ENCODE peak calls at places on chromosomes 13 and 19, in four cellular contexts. G is upper lobe of left lung, A is K562, X is GM12878. F is an unnamed sample.

GRCh38 chr13:101916758-101917474 is 464.4 kb downstream of the ITGBL1 start:
- ATAC-seq in G (no peak), A (no peak), X (no peak), F (no peak)

GRCh38 chr19:6837525-6837924 is 49.9 kb upstream of the ADGRE1 start:
- ATAC-seq in G (no peak), A (no peak), X (no peak), F (no peak)

GRCh38 chr19:55229145-55229788 is 704 bp upstream of the TMEM86B start:
- ATAC-seq in G (no peak), A (no peak), X (no peak), F (no peak)

GRCh38 chr13:111915104-111915551 is 151.8 kb upstream of the SOX1 start:
- ATAC-seq in G (no peak), A (no peak), X (no peak), F (no peak)

GRCh38 chr19:51079486-51080110 is 3.1 kb downstream of the KLK14 start:
- ATAC-seq in G (no peak), A (no peak), X (no peak), F (no peak)

GRCh38 chr13:88188986-88189385 is 517.8 kb downstream of the SLITRK5 start:
- ATAC-seq in G (no peak), A (no peak), X (no peak), F (no peak)

GRCh38 chr19:862529-863304 is 3.3 kb downstream of the CFD start:
- ATAC-seq in G (peak), A (peak), X (peak), F (no peak)

GRCh38 chr19:29887498-29887897 is 54.5 kb upstream of the URI1 start:
- ATAC-seq in G (peak), A (peak), X (no peak), F (no peak)

GRCh38 chr13:107649071-107649470 is 566.3 kb downstream of the LIG4 start:
- ATAC-seq in G (no peak), A (no peak), X (no peak), F (no peak)

GRCh38 chr19:50626796-50627195 is 12.9 kb downstream of the SYT3 start:
- ATAC-seq in G (no peak), A (no peak), X (no peak), F (no peak)

GRCh38 chr19:47860602-47861297 is 1.7 kb downstream of the TPRX2 start:
- ATAC-seq in G (no peak), A (no peak), X (no peak), F (no peak)

GRCh38 chr19:47861630-47862029 is 2.6 kb downstream of the TPRX2 start:
- ATAC-seq in G (no peak), A (no peak), X (no peak), F (no peak)

GRCh38 chr19:47865166-47865565 is 6.1 kb downstream of the TPRX2 start:
- ATAC-seq in G (no peak), A (no peak), X (no peak), F (no peak)

DNA sequence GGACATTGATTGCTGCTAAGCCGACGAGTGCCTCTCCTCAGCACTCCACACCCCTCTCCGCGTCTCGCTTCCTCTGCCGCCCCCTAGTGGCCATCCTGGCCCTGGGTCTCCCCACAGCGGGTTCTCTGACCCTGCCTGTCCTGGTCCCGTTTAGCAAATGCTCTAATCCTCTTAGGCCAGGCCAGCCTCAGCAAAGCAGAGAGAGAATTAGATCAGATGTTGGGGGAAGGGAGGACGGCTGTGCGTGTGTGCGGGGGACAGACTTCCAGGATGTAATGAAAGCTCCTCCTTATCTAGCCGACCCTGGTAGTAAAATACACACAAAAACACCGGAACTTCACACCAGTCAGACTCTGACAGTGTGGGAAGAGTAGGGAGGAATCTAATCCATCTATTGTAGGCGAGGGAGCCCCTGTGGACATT is 4.5 kb downstream of the TPRX2 start:
- ATAC-seq in G (peak), A (peak), X (peak), F (peak)
- TF ChIP-seq POLR2A in G (no peak), A (no peak), X (no peak), F (no peak)

GRCh38 chr19:48966541-48967345 is 1.6 kb downstream of the FTL start:
- ATAC-seq in G (no peak), A (no peak), X (no peak), F (no peak)

GRCh38 chr19:48967346-48968178 is 2.5 kb downstream of the FTL start:
- ATAC-seq in G (no peak), A (peak), X (no peak), F (no peak)

GRCh38 chr19:48969276-48970138 is 4.4 kb downstream of the FTL start:
- ATAC-seq in G (no peak), A (peak), X (no peak), F (no peak)

GRCh38 chr19:48968813-48969218 is 3.7 kb downstream of the FTL start:
- ATAC-seq in G (no peak), A (no peak), X (no peak), F (no peak)

GRCh38 chr19:48968179-48968661 is 3.1 kb downstream of the FTL start:
- ATAC-seq in G (no peak), A (no peak), X (no peak), F (no peak)
- TF ChIP-seq POLR2A in G (no peak), A (peak), X (no peak), F (peak)

GRCh38 chr19:19362075-19362474 is 41.4 kb downstream of the MAU2 start:
- ATAC-seq in G (no peak), A (no peak), X (no peak), F (no peak)

GRCh38 chr19:19356500-19356899 is 35.9 kb downstream of the MAU2 start:
- ATAC-seq in G (no peak), A (no peak), X (no peak), F (no peak)

GRCh38 chr19:19355606-19356139 is 35.0 kb downstream of the MAU2 start:
- ATAC-seq in G (no peak), A (no peak), X (no peak), F (no peak)

GRCh38 chr19:19356901-19357566 is 36.4 kb downstream of the MAU2 start:
- ATAC-seq in G (no peak), A (no peak), X (no peak), F (no peak)

DNA sequence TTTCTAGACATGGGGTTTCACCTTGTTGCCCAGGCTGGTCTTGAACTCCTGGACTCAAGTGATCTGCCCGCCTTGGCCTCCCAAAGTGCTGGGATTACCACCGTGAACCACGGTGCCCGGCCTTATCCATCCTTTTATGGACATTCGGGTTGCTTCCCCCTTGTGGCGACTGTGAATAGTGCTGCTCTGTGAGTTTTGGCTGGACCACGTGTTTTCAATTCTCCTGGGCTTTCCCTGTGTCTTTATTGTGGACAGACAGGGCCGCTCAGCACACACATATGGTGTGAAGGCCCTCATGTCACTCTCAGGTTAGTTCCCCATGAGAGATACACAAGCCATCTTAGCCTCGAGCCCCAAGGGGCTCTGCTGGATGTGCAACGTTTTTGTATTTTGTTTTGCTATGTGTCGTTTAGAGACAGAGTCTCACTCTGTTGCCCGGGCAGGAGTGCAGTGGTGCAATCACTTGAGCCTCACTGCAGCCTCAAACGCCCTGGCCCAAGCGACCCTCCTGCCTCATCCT is 40.5 kb downstream of the MAU2 start:
- ATAC-seq in G (peak), A (peak), X (peak), F (peak)
- TF ChIP-seq POLR2A in G (no peak), A (no peak), X (no peak), F (no peak)

DNA sequence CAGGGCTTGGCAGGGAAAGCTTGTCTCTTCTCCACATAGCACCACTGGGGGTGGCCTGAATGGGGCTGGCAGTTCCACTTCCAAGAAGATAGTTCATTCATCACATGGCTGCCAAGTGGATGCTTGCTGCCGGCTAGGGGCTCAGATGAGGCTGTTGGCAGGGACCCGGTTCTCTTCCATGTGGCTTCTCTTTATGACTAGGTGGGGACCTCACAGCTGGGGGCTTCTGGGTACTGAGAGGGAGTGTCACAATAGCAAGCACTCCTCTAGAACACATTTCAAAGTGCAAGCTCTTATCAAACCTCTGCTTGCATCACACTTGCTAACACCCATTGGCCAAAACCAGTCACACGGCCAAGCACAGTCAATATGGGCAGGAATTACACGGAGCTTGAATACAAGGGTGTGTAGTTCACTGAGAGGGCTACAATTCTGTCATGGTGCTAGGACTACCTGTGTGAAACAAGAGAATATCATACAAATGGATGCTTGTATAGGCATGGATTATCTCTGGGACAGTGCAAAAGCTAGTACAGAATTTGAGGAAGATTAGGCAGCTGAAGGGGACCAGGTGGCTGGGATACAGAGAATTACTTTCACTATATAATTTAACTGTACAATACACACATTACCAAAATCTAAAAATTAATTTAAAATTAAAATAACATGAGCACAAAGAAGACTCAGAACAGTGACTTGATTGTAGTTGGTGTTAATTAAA is 32.3 kb downstream of the ATP7B start:
- ATAC-seq in G (no peak), A (peak), X (no peak), F (no peak)
- TF ChIP-seq POLR2A in G (no peak), A (peak), X (no peak), F (no peak)

DNA sequence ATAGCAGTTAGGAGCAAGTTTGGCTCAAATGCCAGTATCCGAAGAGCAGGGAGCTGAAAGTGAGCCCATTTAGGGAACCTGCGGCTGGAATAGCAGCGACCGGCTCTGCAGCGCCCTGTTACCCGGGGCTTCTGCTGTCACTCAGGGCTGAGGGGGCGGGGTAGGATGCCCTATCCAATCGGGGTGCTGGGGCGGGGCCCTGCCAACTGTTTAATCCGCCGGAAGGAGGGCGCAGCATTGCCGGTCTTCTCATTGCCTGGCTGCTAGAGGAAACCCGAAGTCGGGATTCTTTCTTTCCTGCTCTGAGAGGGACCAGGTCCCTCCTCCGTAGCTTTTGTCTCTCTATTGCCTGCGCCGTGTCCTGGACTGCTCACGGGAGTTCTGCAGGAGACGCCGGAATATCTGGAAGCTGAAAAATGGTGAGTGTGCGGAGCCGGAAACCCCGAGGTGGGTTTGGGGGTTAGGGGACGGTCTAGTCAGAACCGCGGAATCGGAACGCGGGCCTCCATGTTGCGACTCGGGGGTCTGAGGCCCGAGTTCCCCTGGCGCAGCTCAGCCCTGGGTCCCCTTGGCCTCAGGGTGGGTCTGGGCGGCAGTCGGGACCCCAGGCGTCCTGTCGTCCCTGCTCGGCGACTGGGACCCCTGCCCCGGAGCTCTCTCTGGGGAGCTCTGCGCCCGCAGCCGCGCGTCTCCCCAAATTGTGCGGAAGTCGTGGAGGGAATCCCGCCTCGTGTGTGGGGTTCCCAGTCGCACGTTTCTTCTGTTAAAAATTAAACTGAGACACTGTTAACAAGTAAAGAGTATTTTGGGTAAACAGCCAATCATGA is 22.8 kb downstream of the ZNF763 start:
- ATAC-seq in G (peak), A (peak), X (peak), F (peak)
- TF ChIP-seq POLR2A in G (peak), A (peak), X (peak), F (peak)

F was measured in gastroesophageal sphincter.